ENCODE peak calls at places on chromosomes 3 and 15, in seven cellular contexts. J is MCF 10A, E is psoas muscle, A is GM10248, D is fibroblast of mammary gland, R is heart right ventricle, K is A549. P is an unnamed sample.
A peak's percentile ranks its signal among the peaks of the same experiment; 100 is the strongest.

GRCh38 chr3:56233742-56234141 is 234.5 kb downstream of the ERC2 start:
- DNase-seq in J (no peak), E (no peak), A (no peak), D (no peak), R (no peak), K (no peak), P (no peak)

GRCh38 chr15:61764981-61765380 is 295.3 kb downstream of the VPS13C start:
- DNase-seq in J (no peak), E (no peak), A (no peak), D (no peak), R (no peak), K (no peak), P (no peak)

GRCh38 chr3:42815826-42816225 is 6.6 kb downstream of the ACKR2 start:
- DNase-seq in J (no peak), E (no peak), A (no peak), D (no peak), R (no peak), K (no peak), P (no peak)

GRCh38 chr15:101657968-101658784 is 6.0 kb upstream of the TM2D3 start:
- DNase-seq in J (peak; percentile 72), E (no peak), A (no peak), D (no peak), R (peak; percentile 68), K (no peak), P (no peak)

GRCh38 chr3:115251509-115251908 is 104.4 kb upstream of the ZBTB20 start:
- DNase-seq in J (peak; percentile 1), E (no peak), A (no peak), D (no peak), R (no peak), K (no peak), P (no peak)

GRCh38 chr3:125602752-125603649 is 7.7 kb upstream of the OSBPL11 start:
- DNase-seq in J (peak; percentile 87), E (no peak), A (no peak), D (peak; percentile 68), R (no peak), K (no peak), P (no peak)

GRCh38 chr15:56918907-56919707 is 663 bp downstream of the TCF12 start:
- DNase-seq in J (peak; percentile 67), E (peak; percentile 71), A (peak; percentile 69), D (peak; percentile 63), R (peak; percentile 36), K (peak; percentile 59), P (peak; percentile 85)

GRCh38 chr3:67661079-67661478 is 6.7 kb upstream of the SUCLG2 start:
- DNase-seq in J (no peak), E (no peak), A (no peak), D (peak; percentile 36), R (no peak), K (no peak), P (no peak)

GRCh38 chr15:45091161-45091560 is 22.8 kb downstream of the DUOX2 start:
- DNase-seq in J (peak; percentile 39), E (no peak), A (no peak), D (peak; percentile 26), R (no peak), K (no peak), P (no peak)

GRCh38 chr3:80696280-80696679 is 928.5 kb upstream of the ROBO1 start:
- DNase-seq in J (peak; percentile 11), E (no peak), A (no peak), D (no peak), R (no peak), K (no peak), P (no peak)

GRCh38 chr15:64501396-64501716 is 41.0 kb downstream of the ZNF609 start:
- DNase-seq in J (no peak), E (no peak), A (no peak), D (no peak), R (no peak), K (no peak), P (no peak)

GRCh38 chr3:128111147-128111546 is 12.5 kb downstream of the RUVBL1 start:
- DNase-seq in J (no peak), E (no peak), A (no peak), D (no peak), R (no peak), K (no peak), P (no peak)

GRCh38 chr3:172449468-172450149 is 1.4 kb upstream of the GHSR start:
- DNase-seq in J (no peak), E (peak; percentile 22), A (peak; percentile 13), D (peak; percentile 27), R (peak; percentile 16), K (no peak), P (no peak)

GRCh38 chr3:186181901-186182300 is 73.0 kb upstream of the ETV5 start:
- DNase-seq in J (no peak), E (no peak), A (no peak), D (no peak), R (no peak), K (no peak), P (no peak)

GRCh38 chr15:60396964-60397771 is 618 bp downstream of the ANXA2 start:
- DNase-seq in J (peak; percentile 83), E (peak; percentile 74), A (peak; percentile 83), D (peak; percentile 78), R (peak; percentile 75), K (peak; percentile 69), P (peak; percentile 78)

GRCh38 chr15:50128266-50128665 is 9.2 kb upstream of the ATP8B4 start:
- DNase-seq in J (no peak), E (peak; percentile 47), A (no peak), D (no peak), R (peak; percentile 69), K (no peak), P (no peak)

GRCh38 chr15:80611543-80612080 is 83.5 kb upstream of the ABHD17C start:
- DNase-seq in J (no peak), E (no peak), A (no peak), D (no peak), R (no peak), K (no peak), P (no peak)

GRCh38 chr15:54576303-54576935 is 598.2 kb downstream of the UNC13C start:
- DNase-seq in J (no peak), E (no peak), A (no peak), D (no peak), R (no peak), K (no peak), P (no peak)

GRCh38 chr3:13347390-13347966 is 72.6 kb downstream of the NUP210 start:
- DNase-seq in J (no peak), E (no peak), A (no peak), D (no peak), R (peak; percentile 16), K (no peak), P (no peak)

GRCh38 chr15:66169023-66169422 is 84.5 kb downstream of the MEGF11 start:
- DNase-seq in J (no peak), E (no peak), A (no peak), D (no peak), R (no peak), K (no peak), P (no peak)

GRCh38 chr3:170059447-170059846 is 21.7 kb downstream of the GPR160 start:
- DNase-seq in J (no peak), E (no peak), A (no peak), D (no peak), R (no peak), K (no peak), P (no peak)

GRCh38 chr3:170062068-170062467 is 24.3 kb downstream of the GPR160 start:
- DNase-seq in J (no peak), E (no peak), A (no peak), D (no peak), R (no peak), K (no peak), P (no peak)

GRCh38 chr3:170063691-170064090 is 25.9 kb downstream of the GPR160 start:
- DNase-seq in J (no peak), E (no peak), A (no peak), D (no peak), R (no peak), K (no peak), P (no peak)

GRCh38 chr3:170064108-170064507 is 26.3 kb downstream of the GPR160 start:
- DNase-seq in J (no peak), E (no peak), A (no peak), D (no peak), R (no peak), K (no peak), P (no peak)

DNA sequence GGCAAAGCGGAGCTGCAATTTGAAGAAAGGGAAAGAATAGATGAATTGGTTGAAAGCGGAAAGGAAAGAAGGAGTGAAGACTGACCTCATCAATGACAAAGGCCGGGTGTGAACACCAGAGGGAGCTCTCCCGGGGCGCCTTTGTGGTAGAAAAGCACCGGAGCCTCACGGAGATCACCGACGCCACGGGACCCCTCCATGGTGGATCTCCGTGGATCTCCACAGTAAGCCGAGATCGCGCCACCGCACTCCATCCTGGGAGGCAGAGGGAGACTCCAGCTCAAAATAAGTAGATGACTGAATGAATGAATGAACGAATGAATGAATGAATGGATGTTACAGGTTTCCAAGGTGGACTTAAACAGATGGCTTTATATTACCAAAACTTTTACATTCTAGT is 25.0 kb downstream of the GPR160 start:
- DNase-seq in J (no peak), E (no peak), A (no peak), D (no peak), R (no peak), K (no peak), P (no peak)
- TF ChIP-seq CTCF in J (no peak), E (no peak), A (no peak), D (no peak), R (no peak), K (peak; percentile 17), P (peak; percentile 7)

GRCh38 chr15:40415226-40415625 is 9.6 kb downstream of the IVD start:
- DNase-seq in J (no peak), E (no peak), A (no peak), D (no peak), R (no peak), K (no peak), P (no peak)
- TF ChIP-seq CTCF in J (no peak), E (no peak), A (no peak), D (no peak), R (no peak), K (no peak), P (no peak)

GRCh38 chr3:167102071-167102470 is 278.0 kb downstream of the ZBBX start:
- DNase-seq in J (peak; percentile 33), E (no peak), A (no peak), D (peak; percentile 5), R (no peak), K (no peak), P (no peak)
- TF ChIP-seq CTCF in J (peak; percentile 6), E (peak; percentile 6), A (no peak), D (peak; percentile 13), R (peak; percentile 16), K (no peak), P (peak; percentile 30)

GRCh38 chr15:71098920-71099319 is 16.4 kb upstream of the THSD4 start:
- DNase-seq in J (no peak), E (no peak), A (no peak), D (no peak), R (no peak), K (no peak), P (no peak)
- TF ChIP-seq CTCF in J (no peak), E (no peak), A (no peak), D (no peak), R (no peak), K (no peak), P (no peak)

P was measured in GM13977.